ENCODE peak calls at places on chromosomes 1 and 21, in five cellular contexts. D, N, G, H and K are unnamed samples. For H3K4me1, the result is how much of the 10 kb centered on the place peaks cover.

GRCh38 chr1:20187103-20187812 is 940 bp upstream of the PLA2G2C start:
- DNase-seq in D (no peak), N (peak), G (no peak), H (no peak), K (peak)

GRCh38 chr1:183264132-183264531 is 78.1 kb downstream of the LAMC2 start:
- DNase-seq in D (no peak), N (no peak), G (no peak), H (no peak), K (no peak)

GRCh38 chr1:230306158-230306557 is 120.0 kb downstream of the PGBD5 start:
- DNase-seq in D (no peak), N (no peak), G (no peak), H (no peak), K (no peak)

GRCh38 chr1:242133351-242133750 is 134.5 kb upstream of the MAP1LC3C start:
- DNase-seq in D (no peak), N (no peak), G (no peak), H (no peak), K (no peak)

GRCh38 chr1:155893389-155894142 is 17.6 kb downstream of the RIT1 start:
- DNase-seq in D (peak), N (no peak), G (no peak), H (peak), K (no peak)

GRCh38 chr1:27938488-27938887 is 3.7 kb downstream of the SMPDL3B start:
- DNase-seq in D (no peak), N (no peak), G (no peak), H (no peak), K (no peak)

GRCh38 chr1:161782886-161783285 is 16.8 kb downstream of the ATF6 start:
- DNase-seq in D (no peak), N (no peak), G (no peak), H (no peak), K (no peak)

GRCh38 chr21:39788383-39788782 is 43.4 kb downstream of the IGSF5 start:
- DNase-seq in D (peak), N (peak), G (no peak), H (peak), K (peak)

GRCh38 chr1:166811691-166812090 is 27.6 kb upstream of the POGK start:
- DNase-seq in D (no peak), N (no peak), G (no peak), H (no peak), K (no peak)

GRCh38 chr1:44406761-44407429 is 1.8 kb downstream of the RNF220 start:
- DNase-seq in D (no peak), N (no peak), G (no peak), H (no peak), K (peak)

GRCh38 chr1:21823980-21824702 is 12.1 kb downstream of the LDLRAD2 start:
- DNase-seq in D (no peak), N (no peak), G (no peak), H (no peak), K (no peak)

GRCh38 chr1:167714098-167714850 is 7.5 kb upstream of the MPZL1 start:
- DNase-seq in D (peak), N (peak), G (peak), H (peak), K (peak)

GRCh38 chr1:209080170-209080781 is 503.2 kb upstream of the CAMK1G start:
- DNase-seq in D (no peak), N (no peak), G (no peak), H (no peak), K (no peak)

GRCh38 chr1:7371926-7372325 is 399.2 kb upstream of the VAMP3 start:
- DNase-seq in D (no peak), N (no peak), G (no peak), H (no peak), K (no peak)

GRCh38 chr1:197093226-197093887 is 26.3 kb upstream of the F13B start:
- DNase-seq in D (no peak), N (no peak), G (no peak), H (no peak), K (no peak)

GRCh38 chr1:101291562-101292035 is 54.8 kb downstream of the S1PR1 start:
- DNase-seq in D (no peak), N (no peak), G (no peak), H (peak), K (no peak)

GRCh38 chr1:244303610-244303969 is 148.1 kb downstream of the ADSS2 start:
- DNase-seq in D (no peak), N (no peak), G (no peak), H (no peak), K (no peak)

GRCh38 chr1:84870591-84870990 is 22.4 kb downstream of the LPAR3 start:
- DNase-seq in D (no peak), N (no peak), G (no peak), H (no peak), K (no peak)

GRCh38 chr1:8116892-8117262 is 90.8 kb upstream of the ERRFI1 start:
- DNase-seq in D (no peak), N (no peak), G (no peak), H (peak), K (no peak)

GRCh38 chr1:32394890-32395415 is 712 bp upstream of the BSDC1 start:
- DNase-seq in D (no peak), N (no peak), G (no peak), H (peak), K (no peak)
- TF ChIP-seq REST in D (no peak), N (peak), G (no peak), H (no peak), K (no peak)

GRCh38 chr21:43301424-43302355 is 125.2 kb downstream of the SIK1 start:
- DNase-seq in D (no peak), N (no peak), G (no peak), H (no peak), K (no peak)

GRCh38 chr21:43298546-43299440 is 128.1 kb downstream of the SIK1 start:
- DNase-seq in D (no peak), N (no peak), G (no peak), H (no peak), K (no peak)

GRCh38 chr21:43300496-43301423 is 126.2 kb downstream of the SIK1 start:
- DNase-seq in D (no peak), N (no peak), G (no peak), H (no peak), K (no peak)

GRCh38 chr21:43297989-43298388 is 128.9 kb downstream of the SIK1 start:
- DNase-seq in D (no peak), N (no peak), G (no peak), H (no peak), K (no peak)

DNA sequence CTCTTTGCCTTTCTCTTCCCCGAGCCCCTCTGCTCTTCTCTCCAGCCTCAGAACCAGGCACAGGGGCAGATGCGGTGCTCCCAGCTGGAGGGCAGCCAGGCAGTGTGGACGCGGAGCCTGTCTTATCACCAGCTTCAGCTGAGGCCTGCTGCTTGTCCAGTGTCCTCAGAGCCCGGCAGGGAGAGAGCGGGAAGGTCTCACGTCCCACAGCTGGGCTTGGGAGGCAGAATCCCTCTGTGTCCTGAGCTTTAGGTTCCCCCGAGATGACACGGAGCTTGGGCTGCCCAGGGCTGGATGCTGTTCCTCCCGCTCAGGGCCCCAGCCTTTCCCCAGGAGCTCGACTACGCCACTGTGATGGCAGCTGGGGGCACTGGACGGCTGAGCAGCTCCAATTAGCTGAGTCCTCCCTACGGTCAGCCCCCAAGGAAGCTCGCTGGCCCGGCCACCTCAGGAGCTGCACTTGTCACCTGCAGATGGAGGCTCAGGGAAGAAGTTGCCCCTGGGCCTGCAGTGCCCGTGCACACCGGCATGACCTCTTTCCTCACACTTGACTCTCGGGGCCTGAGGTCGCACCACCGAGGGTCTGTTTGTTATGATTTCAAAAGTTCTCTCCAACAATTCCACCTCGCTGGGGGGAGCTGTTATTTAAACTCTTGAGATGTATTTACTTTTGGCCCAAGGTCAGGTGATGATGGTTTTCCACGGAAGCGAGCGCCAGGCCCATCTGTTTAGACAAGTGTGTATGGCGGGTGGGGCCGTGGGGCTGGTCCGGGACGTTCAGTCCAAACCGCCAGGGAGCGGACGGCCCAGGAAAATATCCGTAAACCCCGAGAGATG is 127.3 kb downstream of the SIK1 start:
- DNase-seq in D (no peak), N (no peak), G (no peak), H (peak), K (no peak)
- TF ChIP-seq EZH2 in D (no peak), N (no peak), G (no peak), H (no peak), K (no peak)

GRCh38 chr1:226735576-226735975 is 3.5 kb downstream of the ITPKB start:
- DNase-seq in D (no peak), N (no peak), G (no peak), H (no peak), K (no peak)
- H3K4me1 ChIP-seq in D (under half), N (under half), G (under half), H (under half), K (under half)

GRCh38 chr1:70042090-70042716 is 163.2 kb downstream of the LRRC40 start:
- DNase-seq in D (no peak), N (peak), G (no peak), H (no peak), K (no peak)
- TF ChIP-seq REST in D (no peak), N (no peak), G (no peak), H (no peak), K (no peak)

DNA sequence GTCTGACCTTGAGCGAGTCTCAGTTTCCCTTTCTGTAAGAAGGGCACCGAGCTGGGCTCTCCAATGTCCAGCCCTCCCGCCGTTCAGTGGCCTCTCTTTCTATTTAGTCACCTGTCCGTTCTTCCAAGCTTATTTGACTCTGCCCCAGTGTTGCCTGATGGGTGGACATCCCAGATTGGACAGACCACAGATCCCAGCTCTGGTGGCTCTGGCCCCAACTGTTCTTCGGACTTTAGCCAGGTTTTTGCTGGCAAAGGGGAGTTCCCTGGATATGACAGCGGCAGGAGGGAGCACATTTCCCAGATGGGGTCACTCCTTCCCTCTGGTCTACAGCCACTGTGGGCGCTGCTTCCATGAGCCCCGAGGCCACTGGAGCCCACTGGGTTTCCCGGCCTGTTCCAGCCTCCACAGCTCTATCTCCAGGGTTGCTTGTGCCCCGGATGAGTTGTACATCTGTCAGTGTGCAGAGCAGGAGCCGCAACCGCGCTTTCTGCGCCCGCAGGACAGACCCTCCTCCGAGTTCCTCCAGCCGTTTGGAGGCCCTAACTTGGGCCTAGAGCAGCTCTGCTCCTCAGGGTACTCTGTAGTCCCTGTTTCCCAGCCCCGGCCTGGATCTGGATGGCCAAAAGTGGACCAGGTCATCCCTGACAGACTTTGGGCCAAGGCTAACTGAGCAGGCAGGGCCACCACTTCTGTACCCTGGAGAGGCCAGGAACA is 3.8 kb downstream of the DMBX1 start:
- DNase-seq in D (no peak), N (no peak), G (no peak), H (no peak), K (no peak)
- TF ChIP-seq EZH2 in D (no peak), N (no peak), G (no peak), H (no peak), K (peak)

GRCh38 chr1:64966158-64966963 is at the start of gene JAK1:
- DNase-seq in D (no peak), N (peak), G (no peak), H (peak), K (peak)
- H3K4me1 ChIP-seq in D (under half), N (under half), G (under half), H (half or more), K (under half)